ENCODE peak calls at places on chromosomes 11 and 22, in nine cellular contexts. P is suprapubic skin; F is iPS DF 6.9; V is ureter; R is HT-29; X is stimulated activated CD4-positive, alpha-beta T cell treated with anti-CD3 and anti-CD28 coated beads, Interleukin-2, amount 100 ng/mL, for 48 hours; J is hepatocyte; I is T follicular helper cell; S is kidney. L is an unnamed sample.

GRCh38 chr11:7665473-7666291 is 7.6 kb downstream of the CYB5R2 start:
- DNase-seq in P (peak), F (peak), V (peak), R (peak), X (peak), J (peak), I (peak), S (peak), L (peak)

GRCh38 chr11:46348986-46349401 is 1.7 kb downstream of the DGKZ start:
- DNase-seq in P (no peak), F (no peak), V (no peak), R (no peak), X (no peak), J (no peak), I (no peak), S (no peak), L (no peak)

GRCh38 chr11:6742260-6742659 is 29.5 kb downstream of the OR2AG2 start:
- DNase-seq in P (no peak), F (no peak), V (no peak), R (no peak), X (no peak), J (no peak), I (no peak), S (no peak), L (no peak)

GRCh38 chr11:114366331-114367243 is 33.7 kb downstream of the C11orf71 start:
- DNase-seq in P (no peak), F (no peak), V (no peak), R (no peak), X (no peak), J (no peak), I (no peak), S (no peak), L (no peak)

GRCh38 chr11:10540915-10541591 is at the start of gene RNF141:
- DNase-seq in P (peak), F (peak), V (peak), R (peak), X (peak), J (peak), I (peak), S (peak), L (peak)

GRCh38 chr11:113722934-113723333 is 16.8 kb upstream of the TMPRSS5 start:
- DNase-seq in P (no peak), F (no peak), V (no peak), R (no peak), X (no peak), J (peak), I (no peak), S (no peak), L (no peak)

GRCh38 chr11:78370406-78371172 is 47.0 kb downstream of the GAB2 start:
- DNase-seq in P (no peak), F (no peak), V (no peak), R (no peak), X (no peak), J (no peak), I (no peak), S (no peak), L (peak)

GRCh38 chr22:41848468-41848867 is 15.6 kb downstream of the SREBF2 start:
- DNase-seq in P (no peak), F (no peak), V (peak), R (peak), X (no peak), J (peak), I (no peak), S (no peak), L (peak)

GRCh38 chr11:108278546-108278945 is 55.7 kb downstream of the ATM start:
- DNase-seq in P (no peak), F (no peak), V (no peak), R (no peak), X (no peak), J (no peak), I (no peak), S (no peak), L (no peak)

GRCh38 chr11:105398636-105399035 is 211.2 kb upstream of the GRIA4 start:
- DNase-seq in P (no peak), F (no peak), V (no peak), R (no peak), X (no peak), J (no peak), I (no peak), S (no peak), L (no peak)

GRCh38 chr11:71386232-71386631 is 62.0 kb downstream of the DHCR7 start:
- DNase-seq in P (no peak), F (no peak), V (no peak), R (no peak), X (no peak), J (no peak), I (no peak), S (no peak), L (no peak)

GRCh38 chr11:72350752-72351151 is 83.6 kb downstream of the CLPB start:
- DNase-seq in P (no peak), F (no peak), V (no peak), R (no peak), X (no peak), J (no peak), I (no peak), S (no peak), L (no peak)

GRCh38 chr11:299951-300735 is 817 bp upstream of the IFITM5 start:
- DNase-seq in P (no peak), F (no peak), V (no peak), R (no peak), X (no peak), J (peak), I (no peak), S (peak), L (no peak)

GRCh38 chr11:68255526-68255925 is 16.2 kb downstream of the C11orf24 start:
- DNase-seq in P (no peak), F (no peak), V (no peak), R (no peak), X (no peak), J (no peak), I (no peak), S (no peak), L (no peak)

GRCh38 chr22:50308597-50308935 is 1.1 kb upstream of the PLXNB2 start:
- DNase-seq in P (no peak), F (no peak), V (peak), R (peak), X (no peak), J (no peak), I (no peak), S (peak), L (peak)

GRCh38 chr11:96154802-96155520 is 188.0 kb downstream of the MAML2 start:
- DNase-seq in P (no peak), F (no peak), V (no peak), R (no peak), X (no peak), J (no peak), I (no peak), S (no peak), L (no peak)

GRCh38 chr11:119616586-119617342 is 112.2 kb downstream of the NECTIN1 start:
- DNase-seq in P (no peak), F (no peak), V (no peak), R (no peak), X (no peak), J (no peak), I (no peak), S (no peak), L (no peak)

GRCh38 chr11:76172583-76172982 is 33.7 kb downstream of the WNT11 start:
- DNase-seq in P (no peak), F (no peak), V (no peak), R (no peak), X (no peak), J (no peak), I (no peak), S (no peak), L (no peak)

GRCh38 chr22:37621352-37621860 is 12.8 kb downstream of the GGA1 start:
- DNase-seq in P (peak), F (no peak), V (no peak), R (no peak), X (no peak), J (no peak), I (no peak), S (no peak), L (no peak)